ENCODE peak calls at places on chromosomes 6 and 20, in five cellular contexts. O is K562, D is HepG2, F is GM12878, U is H1. W is an unnamed sample.

GRCh38 chr20:31675828-31676533 is 38.3 kb downstream of the COX4I2 start:
- DNase-seq in F (no peak), U (no peak), D (no peak), O (peak; percentile 82), W (no peak)

GRCh38 chr6:110615723-110616122 is 139.3 kb upstream of the SLC22A16 start:
- DNase-seq in U (no peak), F (no peak), D (no peak), O (no peak), W (no peak)

GRCh38 chr6:111361648-111362047 is 121.4 kb downstream of the REV3L start:
- DNase-seq in D (peak; percentile 39), F (no peak), U (peak; percentile 9), O (peak; percentile 26), W (peak; percentile 10)

GRCh38 chr20:14259691-14260090 is 77.7 kb downstream of the FLRT3 start:
- DNase-seq in U (no peak), O (no peak), D (no peak), F (no peak), W (no peak)

GRCh38 chr6:3517350-3517749 is 60.5 kb upstream of the SLC22A23 start:
- DNase-seq in F (no peak), O (no peak), D (no peak), U (no peak), W (no peak)

GRCh38 chr6:11978169-11978987 is 33.7 kb upstream of the HIVEP1 start:
- DNase-seq in U (no peak), F (peak; percentile 20), D (no peak), O (no peak), W (no peak)

GRCh38 chr6:1100269-1100668 is 211.6 kb upstream of the FOXQ1 start:
- DNase-seq in D (no peak), F (no peak), O (no peak), U (no peak), W (no peak)

GRCh38 chr6:111657146-111657545 is 51.5 kb upstream of the TRAF3IP2 start:
- DNase-seq in O (no peak), F (no peak), D (peak; percentile 80), U (no peak), W (no peak)

GRCh38 chr6:136774228-136775041 is 17.8 kb downstream of the MAP3K5 start:
- DNase-seq in F (no peak), D (no peak), U (no peak), O (no peak), W (no peak)

GRCh38 chr6:48765352-48765961 is 654.5 kb upstream of the PTCHD4 start:
- DNase-seq in F (no peak), O (no peak), D (peak; percentile 46), U (peak; percentile 25), W (peak; percentile 59)

GRCh38 chr20:3687655-3688054 is 5.8 kb upstream of the ADAM33 start:
- DNase-seq in D (peak; percentile 44), O (peak; percentile 54), F (no peak), U (no peak), W (peak; percentile 39)

GRCh38 chr20:37408202-37408929 is 62.4 kb downstream of the SRC start:
- DNase-seq in D (no peak), U (no peak), F (no peak), O (no peak), W (no peak)

DNA sequence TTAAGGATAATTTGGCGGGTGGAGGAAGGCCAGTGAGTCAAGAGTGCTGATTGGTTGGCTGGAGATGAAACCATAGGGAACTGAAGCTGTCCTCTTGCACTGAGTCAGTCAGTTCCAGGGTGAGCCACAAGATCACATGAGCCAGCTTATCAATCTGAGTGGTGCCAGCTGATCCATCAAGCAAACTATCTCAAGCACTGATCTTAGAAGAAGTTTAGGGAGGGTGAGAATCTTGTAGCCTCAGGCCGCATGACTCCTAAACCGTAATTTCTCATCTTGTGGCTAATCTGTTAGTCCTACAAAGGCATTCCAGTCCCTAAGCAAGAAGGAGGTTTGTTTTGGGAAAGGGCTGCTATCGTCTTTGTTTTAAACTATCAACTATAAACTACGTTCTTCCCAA is 954.3 kb downstream of the KIF16B start:
- DNase-seq in U (no peak), D (no peak), O (no peak), F (no peak), W (no peak)
- TF ChIP-seq SP1 in U (no peak), D (no peak), O (no peak), F (no peak), W (no peak)

GRCh38 chr6:24836116-24836515 is 37.4 kb upstream of the ARMH2 start:
- DNase-seq in D (no peak), F (no peak), O (no peak), U (no peak), W (no peak)
- H3K4me3 ChIP-seq in D (no peak overlapping the region), F (no peak overlapping the region), O (no peak overlapping the region), U (no peak overlapping the region), W (no peak overlapping the region)

GRCh38 chr6:139768196-139768595 is 393.7 kb upstream of the CITED2 start:
- DNase-seq in U (no peak), O (no peak), D (no peak), F (no peak), W (no peak)

GRCh38 chr6:139764498-139764986 is 390.1 kb upstream of the CITED2 start:
- DNase-seq in O (peak; percentile 42), F (peak; percentile 66), U (no peak), D (peak; percentile 66), W (peak; percentile 83)

GRCh38 chr6:139763468-139764214 is 389.2 kb upstream of the CITED2 start:
- DNase-seq in D (no peak), U (no peak), O (no peak), F (no peak), W (no peak)

GRCh38 chr6:139766796-139767195 is 392.3 kb upstream of the CITED2 start:
- DNase-seq in F (no peak), D (no peak), U (no peak), O (no peak), W (no peak)

DNA sequence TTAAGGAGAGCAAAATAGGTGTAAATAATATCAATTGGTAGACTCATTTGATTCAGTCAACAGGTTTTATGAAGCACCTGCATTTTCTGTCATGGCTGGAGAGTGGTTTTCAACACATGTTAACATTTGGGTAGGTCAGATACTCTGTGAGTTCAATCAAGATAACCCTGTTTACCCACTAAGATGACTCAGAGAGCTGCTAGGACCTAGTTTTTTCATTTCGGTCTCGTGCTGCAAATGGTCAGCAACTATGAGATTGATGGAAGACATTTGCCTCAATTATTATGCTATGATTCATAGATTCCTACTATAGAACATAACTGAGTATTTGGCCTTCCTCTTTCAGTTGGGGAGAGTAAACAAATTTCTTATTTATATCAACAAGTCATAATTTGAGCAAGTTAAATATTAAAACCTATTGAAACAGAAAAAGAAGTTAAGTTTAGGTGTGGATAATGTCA is 391.4 kb upstream of the CITED2 start:
- DNase-seq in O (peak; percentile 23), D (peak; percentile 70), F (no peak), U (no peak), W (peak; percentile 55)
- TF ChIP-seq SP1 in O (no peak), D (no peak), F (no peak), U (no peak), W (no peak)

GRCh38 chr6:75656479-75656878 is 54.8 kb downstream of the SENP6 start:
- DNase-seq in U (no peak), F (no peak), O (no peak), D (no peak), W (no peak)

DNA sequence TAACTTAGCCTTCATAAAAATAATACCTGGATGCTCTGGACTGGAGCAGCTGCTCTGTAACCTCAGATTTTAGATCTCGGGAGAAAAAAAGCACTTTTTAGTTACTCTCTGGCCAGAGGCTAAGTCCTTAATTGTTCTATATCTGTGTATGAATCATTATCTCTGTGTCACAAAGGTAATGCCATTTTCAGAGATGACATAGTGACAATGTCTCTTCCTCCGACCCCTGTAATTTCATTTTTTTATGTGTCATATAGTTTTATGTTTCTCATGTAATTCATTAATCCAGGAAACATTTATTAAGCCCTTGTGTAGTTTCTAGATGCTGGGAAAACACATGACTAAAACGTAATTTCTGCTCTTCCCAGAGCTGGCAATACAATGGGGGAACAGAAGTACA is 55.6 kb downstream of the SENP6 start:
- DNase-seq in U (no peak), F (no peak), O (no peak), D (no peak), W (no peak)
- H3K4me3 ChIP-seq in U (no peak overlapping the region), F (no peak overlapping the region), O (no peak overlapping the region), D (no peak overlapping the region), W (no peak overlapping the region)

W was measured in HCT116.